ENCODE peak calls at places on chromosomes 7 and 10, in nine cellular contexts. L, O, Z, G, Q, W, C, U and B are unnamed samples.
A peak's percentile ranks its signal among the peaks of the same experiment; 100 is the strongest.

GRCh38 chr7:539731-540411 is 20.2 kb upstream of the PDGFA start:
- DNase-seq in L (no peak), O (peak; percentile 95), Z (peak; percentile 82), G (peak; percentile 89), Q (no peak), W (no peak), C (peak; percentile 92), U (peak; percentile 96), B (peak; percentile 87)

GRCh38 chr10:95655571-95656290 is 780 bp downstream of the ALDH18A1 start:
- DNase-seq in L (no peak), O (peak; percentile 22), Z (no peak), G (peak; percentile 76), Q (no peak), W (no peak), C (peak; percentile 21), U (no peak), B (no peak)

GRCh38 chr10:84296071-84296981 is 32.1 kb upstream of the CCSER2 start:
- DNase-seq in L (no peak), O (no peak), Z (no peak), G (peak; percentile 16), Q (no peak), W (no peak), C (no peak), U (no peak), B (no peak)

GRCh38 chr10:74932648-74933047 is 106.2 kb downstream of the KAT6B start:
- DNase-seq in L (peak; percentile 10), O (peak; percentile 42), Z (no peak), G (no peak), Q (no peak), W (no peak), C (no peak), U (peak; percentile 30), B (peak; percentile 54)

GRCh38 chr7:116978006-116978405 is 24.7 kb downstream of the ST7 start:
- DNase-seq in L (no peak), O (no peak), Z (no peak), G (no peak), Q (no peak), W (no peak), C (no peak), U (no peak), B (no peak)

GRCh38 chr7:729154-730000 is 2.3 kb upstream of the PRKAR1B start:
- DNase-seq in L (no peak), O (no peak), Z (no peak), G (no peak), Q (no peak), W (no peak), C (no peak), U (no peak), B (no peak)

GRCh38 chr10:89073719-89074118 is 83.1 kb downstream of the FAS start:
- DNase-seq in L (no peak), O (no peak), Z (no peak), G (peak; percentile 30), Q (no peak), W (no peak), C (no peak), U (no peak), B (no peak)

GRCh38 chr7:132536646-132537395 is 39.4 kb downstream of the PLXNA4 start:
- DNase-seq in L (no peak), O (no peak), Z (no peak), G (no peak), Q (no peak), W (no peak), C (no peak), U (no peak), B (no peak)

GRCh38 chr7:105992888-105993287 is 29.8 kb downstream of the CDHR3 start:
- DNase-seq in L (no peak), O (no peak), Z (no peak), G (no peak), Q (no peak), W (no peak), C (no peak), U (no peak), B (no peak)

GRCh38 chr7:95772771-95773581 is 622 bp downstream of the DYNC1I1 start:
- DNase-seq in L (no peak), O (peak; percentile 2), Z (no peak), G (peak; percentile 10), Q (no peak), W (no peak), C (peak; percentile 17), U (peak; percentile 41), B (no peak)

GRCh38 chr10:43944742-43945730 is 296.4 kb upstream of the ZNF32 start:
- DNase-seq in L (no peak), O (no peak), Z (no peak), G (no peak), Q (no peak), W (no peak), C (no peak), U (no peak), B (no peak)

GRCh38 chr7:6031567-6031966 is 391 bp downstream of the ANKRD61 start:
- DNase-seq in L (no peak), O (no peak), Z (no peak), G (no peak), Q (no peak), W (no peak), C (no peak), U (no peak), B (no peak)

GRCh38 chr7:66267249-66267648 is 62.1 kb downstream of the TPST1 start:
- DNase-seq in L (no peak), O (peak; percentile 22), Z (no peak), G (peak; percentile 97), Q (no peak), W (no peak), C (no peak), U (no peak), B (no peak)

GRCh38 chr10:52383088-52383487 is 69.0 kb downstream of the DKK1 start:
- DNase-seq in L (no peak), O (no peak), Z (no peak), G (peak; percentile 17), Q (no peak), W (no peak), C (no peak), U (no peak), B (no peak)